ENCODE peak calls at places on chromosome 16, in six cellular contexts. U is HCT116, Z is uterus, X is body of pancreas, N is Peyer's patch, V is prostate gland. O is an unnamed sample.

GRCh38 chr16:84976644-84977400 is 34.5 kb downstream of the ZDHHC7 start:
- DNase-seq in U (no peak), Z (no peak), X (peak), N (no peak), V (peak), O (peak)

GRCh38 chr16:21713549-21714368 is 50.0 kb downstream of the OTOA start:
- DNase-seq in U (no peak), Z (no peak), X (no peak), N (no peak), V (no peak), O (no peak)

GRCh38 chr16:89185062-89185751 is 13.7 kb downstream of the CDH15 start:
- DNase-seq in U (no peak), Z (no peak), X (no peak), N (no peak), V (no peak), O (no peak)

GRCh38 chr16:86343111-86343642 is 167.2 kb upstream of the FOXF1 start:
- DNase-seq in U (no peak), Z (peak), X (no peak), N (peak), V (peak), O (peak)

GRCh38 chr16:13438064-13438463 is 481.9 kb upstream of the ERCC4 start:
- DNase-seq in U (no peak), Z (no peak), X (no peak), N (no peak), V (no peak), O (no peak)

GRCh38 chr16:16150117-16150877 is 73.0 kb downstream of the ABCC6 start:
- DNase-seq in U (no peak), Z (peak), X (peak), N (no peak), V (peak), O (peak)

GRCh38 chr16:87675111-87675510 is 72.8 kb downstream of the JPH3 start:
- DNase-seq in U (no peak), Z (no peak), X (no peak), N (no peak), V (no peak), O (no peak)

GRCh38 chr16:88077328-88078108 is 126.3 kb downstream of the BANP start:
- DNase-seq in U (no peak), Z (no peak), X (no peak), N (no peak), V (peak), O (no peak)

GRCh38 chr16:23676924-23677480 is 1.7 kb upstream of the PLK1 start:
- DNase-seq in U (no peak), Z (no peak), X (peak), N (peak), V (no peak), O (no peak)

GRCh38 chr16:14104066-14104465 is 32.9 kb downstream of the MRTFB start:
- DNase-seq in U (no peak), Z (no peak), X (no peak), N (no peak), V (no peak), O (no peak)

GRCh38 chr16:4290236-4290830 is 17.5 kb upstream of the TFAP4 start:
- DNase-seq in U (peak), Z (no peak), X (no peak), N (no peak), V (no peak), O (no peak)

GRCh38 chr16:81831722-81832126 is 52.6 kb downstream of the PLCG2 start:
- DNase-seq in U (no peak), Z (no peak), X (peak), N (peak), V (peak), O (peak)

GRCh38 chr16:86708431-86708830 is 130.1 kb downstream of the FOXL1 start:
- DNase-seq in U (no peak), Z (no peak), X (no peak), N (no peak), V (no peak), O (no peak)

GRCh38 chr16:76118344-76118743 is 158.9 kb upstream of the CNTNAP4 start:
- DNase-seq in U (no peak), Z (no peak), X (no peak), N (no peak), V (no peak), O (no peak)

GRCh38 chr16:71288890-71289731 is at the start of gene CMTR2:
- DNase-seq in U (peak), Z (peak), X (peak), N (peak), V (peak), O (peak)
- TF ChIP-seq POLR2A in U (peak), Z (no peak), X (peak), N (peak), V (peak), O (peak)

GRCh38 chr16:11539635-11540034 is 47.1 kb downstream of the LITAF start:
- DNase-seq in U (no peak), Z (no peak), X (no peak), N (no peak), V (no peak), O (no peak)
- TF ChIP-seq POLR2A in U (no peak), Z (no peak), X (no peak), N (no peak), V (no peak), O (no peak)

GRCh38 chr16:67155305-67156145 is 4.2 kb downstream of the TRADD start:
- DNase-seq in U (no peak), Z (peak), X (peak), N (peak), V (peak), O (peak)
- TF ChIP-seq POLR2A in U (no peak), Z (no peak), X (no peak), N (no peak), V (peak), O (no peak)

GRCh38 chr16:9097266-9098219 is 6.1 kb downstream of the HAPSTR1 start:
- DNase-seq in U (no peak), Z (no peak), X (no peak), N (no peak), V (no peak), O (no peak)

GRCh38 chr16:9095998-9096397 is 4.6 kb downstream of the HAPSTR1 start:
- DNase-seq in U (no peak), Z (no peak), X (no peak), N (no peak), V (no peak), O (no peak)

GRCh38 chr16:9096416-9096952 is 5.0 kb downstream of the HAPSTR1 start:
- DNase-seq in U (no peak), Z (no peak), X (no peak), N (no peak), V (peak), O (no peak)

GRCh38 chr16:9098377-9099090 is 7.1 kb downstream of the HAPSTR1 start:
- DNase-seq in U (no peak), Z (no peak), X (no peak), N (peak), V (no peak), O (no peak)

GRCh38 chr16:9099131-9099625 is 7.7 kb downstream of the HAPSTR1 start:
- DNase-seq in U (no peak), Z (no peak), X (no peak), N (no peak), V (no peak), O (no peak)
- TF ChIP-seq POLR2A in U (no peak), Z (no peak), X (no peak), N (no peak), V (no peak), O (no peak)

GRCh38 chr16:30922960-30923535 is 324 bp upstream of the FBXL19 start:
- DNase-seq in U (peak), Z (peak), X (peak), N (peak), V (peak), O (peak)
- TF ChIP-seq POLR2A in U (peak), Z (peak), X (no peak), N (no peak), V (peak), O (peak)

GRCh38 chr16:31142109-31143035 is 6.8 kb upstream of the PRSS8 start:
- DNase-seq in U (peak), Z (peak), X (peak), N (peak), V (peak), O (peak)
- TF ChIP-seq POLR2A in U (no peak), Z (no peak), X (no peak), N (peak), V (peak), O (peak)

GRCh38 chr16:70438983-70439862 is at the start of gene ST3GAL2:
- DNase-seq in U (peak), Z (peak), X (peak), N (peak), V (peak), O (peak)
- TF ChIP-seq POLR2A in U (no peak), Z (peak), X (no peak), N (no peak), V (no peak), O (no peak)

GRCh38 chr16:25633549-25633948 is 58.2 kb upstream of the HS3ST4 start:
- DNase-seq in U (peak), Z (no peak), X (no peak), N (no peak), V (no peak), O (no peak)

GRCh38 chr16:25636662-25637061 is 55.1 kb upstream of the HS3ST4 start:
- DNase-seq in U (no peak), Z (no peak), X (no peak), N (no peak), V (no peak), O (no peak)

GRCh38 chr16:25635449-25635848 is 56.3 kb upstream of the HS3ST4 start:
- DNase-seq in U (no peak), Z (no peak), X (no peak), N (no peak), V (no peak), O (no peak)
- TF ChIP-seq POLR2A in U (no peak), Z (no peak), X (no peak), N (no peak), V (no peak), O (no peak)

O was measured in transverse colon.